ENCODE peak calls at places on chromosomes 1 and 21, in eight cellular contexts. H, U, O, I, Q, F, C and K are unnamed samples.

GRCh38 chr1:79396901-79397300 is 390.4 kb upstream of the ADGRL4 start:
- DNase-seq in F (no peak), I (no peak), O (no peak), H (no peak), C (no peak), Q (no peak), U (no peak), K (no peak)

GRCh38 chr1:56967900-56968832 is 2.4 kb upstream of the C8B start:
- DNase-seq in C (no peak), F (no peak), U (no peak), Q (no peak), I (no peak), O (peak), H (no peak), K (no peak)

GRCh38 chr1:32372149-32372756 is 9.9 kb downstream of the TSSK3 start:
- DNase-seq in I (no peak), H (no peak), O (no peak), U (no peak), F (peak), C (no peak), Q (no peak), K (no peak)

GRCh38 chr1:175287377-175287776 is 94.8 kb upstream of the KIAA0040 start:
- DNase-seq in H (no peak), O (no peak), I (no peak), C (no peak), Q (no peak), F (no peak), U (no peak), K (no peak)

GRCh38 chr1:54107131-54107530 is 45.7 kb downstream of the CDCP2 start:
- DNase-seq in F (no peak), H (no peak), Q (no peak), C (no peak), I (no peak), O (no peak), U (no peak), K (no peak)

GRCh38 chr1:96808186-96808585 is 86.6 kb downstream of the PTBP2 start:
- DNase-seq in H (no peak), U (no peak), F (no peak), C (no peak), O (no peak), Q (no peak), I (no peak), K (no peak)

GRCh38 chr1:51575406-51576084 is 41.3 kb upstream of the OSBPL9 start:
- DNase-seq in Q (no peak), I (no peak), H (no peak), O (no peak), C (no peak), U (no peak), F (no peak), K (no peak)

GRCh38 chr1:7293702-7294630 is 477.1 kb upstream of the VAMP3 start:
- DNase-seq in H (no peak), C (no peak), U (peak), I (no peak), F (no peak), Q (no peak), O (no peak), K (no peak)

GRCh38 chr21:39601194-39601940 is 11.4 kb upstream of the B3GALT5 start:
- DNase-seq in Q (no peak), C (no peak), F (no peak), H (no peak), U (no peak), O (no peak), I (no peak), K (no peak)

GRCh38 chr1:244965182-244965581 is 100.8 kb upstream of the HNRNPU start:
- DNase-seq in F (no peak), C (no peak), U (no peak), Q (no peak), H (no peak), I (no peak), O (no peak), K (no peak)

GRCh38 chr1:24316659-24317058 is 2.5 kb upstream of the GRHL3 start:
- DNase-seq in C (no peak), Q (no peak), O (no peak), H (peak), I (no peak), F (no peak), U (no peak), K (peak)

GRCh38 chr1:54174106-54174505 is 21.3 kb upstream of the CDCP2 start:
- DNase-seq in I (no peak), F (no peak), H (no peak), C (no peak), Q (no peak), O (no peak), U (no peak), K (no peak)

GRCh38 chr1:151574575-151575529 is 34.7 kb downstream of the TUFT1 start:
- DNase-seq in C (no peak), I (no peak), O (peak), H (no peak), U (no peak), Q (no peak), F (no peak), K (no peak)